ENCODE peak calls at places on chromosomes 2 and 18, in seven cellular contexts. S, J, H, M, U, I and B are unnamed samples.

GRCh38 chr2:158984554-158985207 is 16.2 kb downstream of the TANC1 start:
- DNase-seq in I (no peak), J (no peak), H (no peak), S (no peak), U (no peak), M (no peak), B (no peak)

GRCh38 chr2:81734981-81735380 is 1430.4 kb upstream of the LRRTM1 start:
- DNase-seq in M (no peak), I (no peak), H (no peak), S (no peak), U (no peak), J (no peak), B (no peak)

GRCh38 chr2:157777425-157777824 is 98.7 kb downstream of the ACVR1 start:
- DNase-seq in S (no peak), J (peak), M (no peak), I (peak), H (peak), U (peak), B (peak)

GRCh38 chr2:232492236-232492848 is 4.7 kb upstream of the ECEL1 start:
- DNase-seq in J (no peak), S (no peak), H (no peak), U (no peak), I (no peak), M (no peak), B (no peak)

GRCh38 chr2:185970148-185970852 is 231.7 kb downstream of the FSIP2 start:
- DNase-seq in U (no peak), H (no peak), J (no peak), M (no peak), S (no peak), I (no peak), B (no peak)

GRCh38 chr2:45821558-45822271 is 170.2 kb downstream of the PRKCE start:
- DNase-seq in I (peak), U (no peak), M (no peak), H (no peak), S (peak), J (no peak), B (peak)

GRCh38 chr2:241868661-241869081 is 858 bp upstream of the RTP5 start:
- DNase-seq in S (no peak), J (peak), H (no peak), U (peak), M (no peak), I (no peak), B (no peak)

GRCh38 chr2:175461839-175462238 is 280.3 kb upstream of the ATP5MC3 start:
- DNase-seq in I (no peak), U (no peak), H (no peak), M (no peak), S (no peak), J (no peak), B (no peak)

GRCh38 chr2:162403884-162404283 is 60.0 kb downstream of the GCA start:
- DNase-seq in S (no peak), I (no peak), J (no peak), H (no peak), U (no peak), M (no peak), B (no peak)

GRCh38 chr2:233847248-233847898 is 7.0 kb downstream of the HJURP start:
- DNase-seq in S (no peak), I (no peak), U (no peak), J (no peak), H (no peak), M (no peak), B (peak)

GRCh38 chr2:20838016-20838415 is 15.1 kb upstream of the LDAH start:
- DNase-seq in I (no peak), H (no peak), M (no peak), J (no peak), U (no peak), S (no peak), B (no peak)

GRCh38 chr2:230879891-230880290 is 15.1 kb downstream of the ITM2C start:
- DNase-seq in H (no peak), M (no peak), U (no peak), S (no peak), I (no peak), J (no peak), B (no peak)

GRCh38 chr2:118110310-118110709 is 22.0 kb downstream of the INSIG2 start:
- DNase-seq in M (no peak), H (no peak), U (no peak), I (no peak), J (no peak), S (no peak), B (no peak)

GRCh38 chr2:88081924-88082609 is 14.4 kb downstream of the SMYD1 start:
- DNase-seq in I (no peak), S (no peak), U (no peak), J (no peak), H (no peak), M (no peak), B (no peak)

GRCh38 chr18:74172697-74173433 is 24.5 kb downstream of the TIMM21 start:
- DNase-seq in S (no peak), U (no peak), J (no peak), I (no peak), M (no peak), H (no peak), B (no peak)

GRCh38 chr2:45241061-45241561 is 231.9 kb upstream of the SIX2 start:
- DNase-seq in I (no peak), U (no peak), M (no peak), J (no peak), S (no peak), H (no peak), B (no peak)

GRCh38 chr2:182435754-182436153 is 8.9 kb upstream of the PDE1A start:
- DNase-seq in I (no peak), H (no peak), U (no peak), S (no peak), M (no peak), J (no peak), B (no peak)

GRCh38 chr2:97764559-97765263 is 51.3 kb downstream of the ZAP70 start:
- DNase-seq in M (no peak), J (no peak), S (no peak), H (no peak), I (no peak), U (no peak), B (no peak)

GRCh38 chr2:136131961-136132839 is 14.3 kb upstream of the CXCR4 start:
- DNase-seq in H (peak), J (peak), S (no peak), M (no peak), I (no peak), U (no peak), B (peak)

GRCh38 chr2:118992740-118993391 is 50.9 kb downstream of the MARCO start:
- DNase-seq in I (no peak), M (no peak), J (peak), S (no peak), U (no peak), H (no peak), B (peak)

GRCh38 chr18:8468911-8469310 is 140.3 kb upstream of the RAB12 start:
- DNase-seq in M (no peak), I (no peak), J (no peak), U (peak), S (no peak), H (no peak), B (no peak)

GRCh38 chr2:158953926-158954763 is 14.3 kb upstream of the TANC1 start:
- DNase-seq in I (peak), M (no peak), J (peak), H (no peak), S (peak), U (peak), B (peak)

GRCh38 chr18:57542126-57542525 is 44.4 kb downstream of the FECH start:
- DNase-seq in U (no peak), J (no peak), I (no peak), S (no peak), M (no peak), H (no peak), B (no peak)

GRCh38 chr18:67386028-67386427 is 130.5 kb downstream of the DSEL start:
- DNase-seq in H (no peak), M (no peak), J (no peak), U (no peak), I (no peak), S (no peak), B (no peak)

GRCh38 chr2:240386321-240386720 is 49.1 kb upstream of the GPC1 start:
- DNase-seq in J (no peak), S (no peak), M (no peak), U (peak), I (no peak), H (no peak), B (no peak)

GRCh38 chr2:40450066-40450841 is 1.6 kb downstream of the SLC8A1 start:
- DNase-seq in H (peak), U (no peak), M (no peak), J (no peak), I (no peak), S (no peak), B (no peak)

GRCh38 chr2:47072018-47072691 is 83.0 kb downstream of the STPG4 start:
- DNase-seq in H (no peak), U (peak), M (peak), I (peak), J (no peak), S (no peak), B (no peak)

GRCh38 chr2:127313359-127313758 is 19.4 kb upstream of the ERCC3 start:
- DNase-seq in M (no peak), U (no peak), J (no peak), H (peak), S (no peak), I (no peak), B (no peak)

GRCh38 chr2:197107291-197108269 is 181.1 kb upstream of the PGAP1 start:
- DNase-seq in J (no peak), H (no peak), I (peak), U (no peak), M (no peak), S (no peak), B (no peak)

GRCh38 chr2:183078163-183078466 is 432 bp upstream of the DUSP19 start:
- DNase-seq in I (peak), S (no peak), H (no peak), U (peak), J (no peak), M (no peak), B (no peak)

GRCh38 chr2:166573393-166573792 is 79.3 kb upstream of the SCN7A start:
- DNase-seq in H (no peak), M (no peak), I (no peak), S (no peak), U (no peak), J (no peak), B (no peak)

GRCh38 chr2:30410217-30410616 is 36.8 kb upstream of the LCLAT1 start:
- DNase-seq in H (no peak), J (peak), U (no peak), S (no peak), I (no peak), M (no peak), B (no peak)

GRCh38 chr2:237450583-237450982 is 36.5 kb upstream of the MLPH start:
- DNase-seq in S (no peak), H (no peak), M (no peak), I (no peak), U (no peak), J (no peak), B (no peak)

GRCh38 chr18:59848002-59848401 is 51.8 kb upstream of the PMAIP1 start:
- DNase-seq in I (no peak), S (no peak), U (no peak), J (peak), M (no peak), H (peak), B (no peak)

GRCh38 chr2:46180189-46180588 is 117.0 kb upstream of the EPAS1 start:
- DNase-seq in H (no peak), U (no peak), M (no peak), J (no peak), S (no peak), I (no peak), B (no peak)

GRCh38 chr2:20052229-20052871 is 922 bp upstream of the LAPTM4A start:
- DNase-seq in H (no peak), J (no peak), U (no peak), M (no peak), I (no peak), S (no peak), B (no peak)

GRCh38 chr18:31557446-31557845 is 34.2 kb upstream of the TTR start:
- DNase-seq in I (no peak), M (no peak), U (no peak), H (no peak), S (no peak), J (no peak), B (no peak)
- TF ChIP-seq CTCF in I (no peak), M (no peak), U (no peak), H (no peak), S (no peak), J (no peak), B (no peak)

GRCh38 chr2:195741191-195741590 is 84.2 kb downstream of the SLC39A10 start:
- DNase-seq in U (no peak), J (no peak), S (no peak), M (no peak), I (no peak), H (no peak), B (no peak)
- TF ChIP-seq CTCF in U (no peak), J (no peak), S (no peak), M (no peak), I (no peak), H (no peak), B (no peak)

GRCh38 chr18:35122586-35123224 is 81.5 kb downstream of the MAPRE2 start:
- DNase-seq in S (no peak), I (no peak), M (peak), U (peak), J (peak), H (no peak), B (no peak)

GRCh38 chr18:35121038-35121437 is 79.8 kb downstream of the MAPRE2 start:
- DNase-seq in H (no peak), S (no peak), I (no peak), U (no peak), M (no peak), J (no peak), B (no peak)

GRCh38 chr18:35118641-35119040 is 77.4 kb downstream of the MAPRE2 start:
- DNase-seq in S (no peak), J (no peak), H (no peak), U (no peak), I (no peak), M (no peak), B (no peak)

GRCh38 chr18:35123811-35124210 is 82.6 kb downstream of the MAPRE2 start:
- DNase-seq in U (no peak), J (no peak), S (no peak), I (no peak), H (no peak), M (no peak), B (no peak)

GRCh38 chr18:35121531-35121930 is 80.3 kb downstream of the MAPRE2 start:
- DNase-seq in U (no peak), J (no peak), I (no peak), S (no peak), H (no peak), M (no peak), B (no peak)
- TF ChIP-seq CTCF in U (no peak), J (no peak), I (no peak), S (no peak), H (no peak), M (no peak), B (no peak)

DNA sequence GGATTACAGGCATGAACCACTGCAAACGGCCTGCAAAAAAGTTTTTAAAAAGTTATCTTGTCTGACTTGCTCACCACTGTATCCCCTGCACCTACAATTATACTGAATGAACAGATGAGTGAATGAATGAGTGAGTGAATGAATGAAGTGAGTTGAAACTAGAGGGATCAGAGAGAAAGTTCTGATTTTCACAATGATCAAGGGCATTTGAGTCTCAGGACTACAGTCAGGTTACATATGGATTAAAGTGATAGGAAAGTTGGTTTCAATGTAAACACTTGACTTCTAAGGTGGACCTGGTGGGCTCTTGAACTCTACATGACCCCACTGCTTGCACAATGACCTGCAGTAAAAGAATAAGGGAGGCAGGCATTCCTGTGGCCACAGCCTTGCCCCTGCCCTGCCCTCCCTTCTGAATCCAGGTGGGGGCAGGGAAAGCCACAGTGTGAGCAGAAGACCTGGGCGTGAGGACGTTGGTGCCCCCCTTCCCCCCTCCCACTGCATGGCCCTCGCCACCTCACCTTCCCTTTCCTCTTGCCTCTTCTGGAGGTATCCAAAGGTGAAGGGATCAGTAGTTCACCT is 10.7 kb downstream of the C2orf80 start:
- DNase-seq in H (no peak), U (no peak), J (no peak), M (no peak), I (no peak), S (no peak), B (no peak)
- TF ChIP-seq CTCF in H (peak), U (no peak), J (no peak), M (no peak), I (no peak), S (no peak), B (no peak)

GRCh38 chr2:174074831-174075230 is 109.7 kb upstream of the SP3 start:
- DNase-seq in I (no peak), J (no peak), U (no peak), S (no peak), M (no peak), H (no peak), B (no peak)
- TF ChIP-seq CTCF in I (no peak), J (no peak), U (no peak), S (no peak), M (no peak), H (no peak), B (no peak)

DNA sequence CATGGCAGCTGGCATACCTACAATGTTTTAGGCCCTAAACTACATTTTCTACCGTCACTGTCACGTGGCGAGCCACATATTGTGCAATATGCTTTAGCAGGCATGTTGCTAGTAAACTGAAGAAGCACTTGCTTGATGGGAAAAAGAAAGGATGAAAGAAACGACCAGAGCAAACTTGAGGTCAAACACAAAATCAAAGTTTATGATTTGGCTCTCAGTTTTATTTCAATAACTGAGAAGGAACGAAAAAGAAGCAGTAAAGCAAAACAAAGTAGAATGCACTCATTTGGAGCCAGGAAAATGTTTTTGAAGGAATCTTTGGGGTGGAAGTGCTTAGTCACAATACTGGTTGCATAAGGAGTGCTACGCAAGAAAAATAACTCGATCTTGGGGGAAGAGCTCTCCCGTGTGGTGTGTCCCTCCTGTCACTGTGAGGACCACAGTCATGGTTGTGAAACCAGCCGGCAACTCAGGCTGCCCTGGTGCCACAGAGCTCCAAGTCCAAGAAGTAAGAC is 349.8 kb downstream of the RBM43 start:
- DNase-seq in U (no peak), S (no peak), H (no peak), J (no peak), M (no peak), I (peak), B (peak)
- TF ChIP-seq CTCF in U (no peak), S (no peak), H (no peak), J (no peak), M (no peak), I (peak), B (no peak)

GRCh38 chr2:178527592-178527991 is 47.3 kb downstream of the PLEKHA3 start:
- DNase-seq in I (no peak), U (no peak), M (no peak), S (no peak), H (no peak), J (no peak), B (no peak)

GRCh38 chr2:178523596-178524134 is 43.4 kb downstream of the PLEKHA3 start:
- DNase-seq in H (no peak), U (no peak), S (no peak), M (no peak), J (no peak), I (no peak), B (no peak)

GRCh38 chr2:178526256-178526655 is 46.0 kb downstream of the PLEKHA3 start:
- DNase-seq in H (no peak), S (no peak), M (no peak), J (no peak), I (no peak), U (no peak), B (no peak)

GRCh38 chr2:178521304-178522150 is 41.3 kb downstream of the PLEKHA3 start:
- DNase-seq in J (peak), U (no peak), M (no peak), S (no peak), H (no peak), I (no peak), B (no peak)

GRCh38 chr2:178522950-178523595 is 42.8 kb downstream of the PLEKHA3 start:
- DNase-seq in S (peak), I (peak), U (peak), H (peak), M (peak), J (peak), B (peak)
- TF ChIP-seq CTCF in S (peak), I (peak), U (peak), H (no peak), M (peak), J (peak), B (no peak)

GRCh38 chr2:152347076-152347475 is 12.1 kb downstream of the FMNL2 start:
- DNase-seq in U (no peak), H (no peak), M (no peak), J (no peak), S (no peak), I (no peak), B (no peak)
- TF ChIP-seq CTCF in U (no peak), H (no peak), M (no peak), J (no peak), S (no peak), I (no peak), B (no peak)